ENCODE peak calls at places on chromosome 21, in seven cellular contexts. One of them, this sample, is unnamed.

GRCh38 chr21:46062471-46063211 is 35.3 kb upstream of the COL6A2 start:
- DNase-seq in CD8-positive, alpha-beta memory T cell: no peak
- DNase-seq in iPS-NIHi11: no peak
- DNase-seq in Ammon's horn: no peak
- DNase-seq in stimulated activated CD4-positive, alpha-beta T cell treated with anti-CD3 and anti-CD28 coated beads, Interleukin-12 subunit alpha, Interleukin-12 subunit beta, amount 100 ng/mL, for 4 hours: no peak
- DNase-seq in HT-29: no peak
- DNase-seq in HTR-8/SVneo: no peak
- DNase-seq in this sample: no peak

GRCh38 chr21:46056450-46056903 is 41.4 kb upstream of the COL6A2 start:
- DNase-seq in Ammon's horn: no peak
- DNase-seq in HTR-8/SVneo: no peak
- DNase-seq in CD8-positive, alpha-beta memory T cell: no peak
- DNase-seq in iPS-NIHi11: no peak
- DNase-seq in HT-29: no peak
- DNase-seq in stimulated activated CD4-positive, alpha-beta T cell treated with anti-CD3 and anti-CD28 coated beads, Interleukin-12 subunit alpha, Interleukin-12 subunit beta, amount 100 ng/mL, for 4 hours: no peak
- DNase-seq in this sample: no peak

GRCh38 chr21:28118570-28118969 is 874.1 kb downstream of the LTN1 start:
- DNase-seq in stimulated activated CD4-positive, alpha-beta T cell treated with anti-CD3 and anti-CD28 coated beads, Interleukin-12 subunit alpha, Interleukin-12 subunit beta, amount 100 ng/mL, for 4 hours: no peak
- DNase-seq in Ammon's horn: no peak
- DNase-seq in iPS-NIHi11: no peak
- DNase-seq in HT-29: no peak
- DNase-seq in HTR-8/SVneo: no peak
- DNase-seq in CD8-positive, alpha-beta memory T cell: no peak
- DNase-seq in this sample: no peak

GRCh38 chr21:16037386-16037785 is 307.6 kb downstream of the USP25 start:
- DNase-seq in HT-29: no peak
- DNase-seq in HTR-8/SVneo: no peak
- DNase-seq in stimulated activated CD4-positive, alpha-beta T cell treated with anti-CD3 and anti-CD28 coated beads, Interleukin-12 subunit alpha, Interleukin-12 subunit beta, amount 100 ng/mL, for 4 hours: no peak
- DNase-seq in Ammon's horn: no peak
- DNase-seq in CD8-positive, alpha-beta memory T cell: no peak
- DNase-seq in iPS-NIHi11: no peak
- DNase-seq in this sample: no peak

GRCh38 chr21:32457360-32457840 is 44.9 kb downstream of the EVA1C start:
- DNase-seq in stimulated activated CD4-positive, alpha-beta T cell treated with anti-CD3 and anti-CD28 coated beads, Interleukin-12 subunit alpha, Interleukin-12 subunit beta, amount 100 ng/mL, for 4 hours: no peak
- DNase-seq in HTR-8/SVneo: no peak
- DNase-seq in HT-29: peak
- DNase-seq in iPS-NIHi11: no peak
- DNase-seq in Ammon's horn: peak
- DNase-seq in CD8-positive, alpha-beta memory T cell: no peak
- DNase-seq in this sample: peak

GRCh38 chr21:34536820-34537219 is 24.8 kb upstream of the KCNE1 start:
- DNase-seq in CD8-positive, alpha-beta memory T cell: no peak
- DNase-seq in HT-29: no peak
- DNase-seq in iPS-NIHi11: no peak
- DNase-seq in stimulated activated CD4-positive, alpha-beta T cell treated with anti-CD3 and anti-CD28 coated beads, Interleukin-12 subunit alpha, Interleukin-12 subunit beta, amount 100 ng/mL, for 4 hours: no peak
- DNase-seq in HTR-8/SVneo: no peak
- DNase-seq in Ammon's horn: no peak
- DNase-seq in this sample: no peak

GRCh38 chr21:16193758-16194606 is 464.2 kb downstream of the USP25 start:
- DNase-seq in HT-29: no peak
- DNase-seq in Ammon's horn: peak
- DNase-seq in HTR-8/SVneo: peak
- DNase-seq in stimulated activated CD4-positive, alpha-beta T cell treated with anti-CD3 and anti-CD28 coated beads, Interleukin-12 subunit alpha, Interleukin-12 subunit beta, amount 100 ng/mL, for 4 hours: no peak
- DNase-seq in CD8-positive, alpha-beta memory T cell: no peak
- DNase-seq in iPS-NIHi11: peak
- DNase-seq in this sample: peak

GRCh38 chr21:45981641-45982255 is at the start of gene COL6A1:
- DNase-seq in HT-29: no peak
- DNase-seq in stimulated activated CD4-positive, alpha-beta T cell treated with anti-CD3 and anti-CD28 coated beads, Interleukin-12 subunit alpha, Interleukin-12 subunit beta, amount 100 ng/mL, for 4 hours: no peak
- DNase-seq in HTR-8/SVneo: peak
- DNase-seq in iPS-NIHi11: peak
- DNase-seq in CD8-positive, alpha-beta memory T cell: no peak
- DNase-seq in Ammon's horn: peak
- DNase-seq in this sample: peak

GRCh38 chr21:35024071-35024420 is 25.1 kb downstream of the RUNX1 start:
- DNase-seq in CD8-positive, alpha-beta memory T cell: no peak
- DNase-seq in HT-29: no peak
- DNase-seq in stimulated activated CD4-positive, alpha-beta T cell treated with anti-CD3 and anti-CD28 coated beads, Interleukin-12 subunit alpha, Interleukin-12 subunit beta, amount 100 ng/mL, for 4 hours: no peak
- DNase-seq in Ammon's horn: no peak
- DNase-seq in iPS-NIHi11: no peak
- DNase-seq in HTR-8/SVneo: no peak
- DNase-seq in this sample: no peak

GRCh38 chr21:38990424-38990794 is 184.7 kb downstream of the ETS2 start:
- DNase-seq in CD8-positive, alpha-beta memory T cell: no peak
- DNase-seq in HT-29: no peak
- DNase-seq in iPS-NIHi11: no peak
- DNase-seq in stimulated activated CD4-positive, alpha-beta T cell treated with anti-CD3 and anti-CD28 coated beads, Interleukin-12 subunit alpha, Interleukin-12 subunit beta, amount 100 ng/mL, for 4 hours: no peak
- DNase-seq in HTR-8/SVneo: no peak
- DNase-seq in Ammon's horn: no peak
- DNase-seq in this sample: no peak

GRCh38 chr21:45979651-45980050 is 1.9 kb upstream of the COL6A1 start:
- DNase-seq in Ammon's horn: no peak
- DNase-seq in CD8-positive, alpha-beta memory T cell: no peak
- DNase-seq in stimulated activated CD4-positive, alpha-beta T cell treated with anti-CD3 and anti-CD28 coated beads, Interleukin-12 subunit alpha, Interleukin-12 subunit beta, amount 100 ng/mL, for 4 hours: no peak
- DNase-seq in iPS-NIHi11: no peak
- DNase-seq in HTR-8/SVneo: no peak
- DNase-seq in HT-29: no peak
- DNase-seq in this sample: no peak

GRCh38 chr21:26007911-26008579 is 162.5 kb downstream of the APP start:
- DNase-seq in HTR-8/SVneo: no peak
- DNase-seq in Ammon's horn: peak
- DNase-seq in CD8-positive, alpha-beta memory T cell: no peak
- DNase-seq in HT-29: no peak
- DNase-seq in stimulated activated CD4-positive, alpha-beta T cell treated with anti-CD3 and anti-CD28 coated beads, Interleukin-12 subunit alpha, Interleukin-12 subunit beta, amount 100 ng/mL, for 4 hours: no peak
- DNase-seq in iPS-NIHi11: no peak
- DNase-seq in this sample: peak

GRCh38 chr21:46540087-46540710 is 64.7 kb downstream of the S100B start:
- DNase-seq in HT-29: no peak
- DNase-seq in stimulated activated CD4-positive, alpha-beta T cell treated with anti-CD3 and anti-CD28 coated beads, Interleukin-12 subunit alpha, Interleukin-12 subunit beta, amount 100 ng/mL, for 4 hours: no peak
- DNase-seq in Ammon's horn: no peak
- DNase-seq in CD8-positive, alpha-beta memory T cell: no peak
- DNase-seq in iPS-NIHi11: no peak
- DNase-seq in HTR-8/SVneo: no peak
- DNase-seq in this sample: no peak

GRCh38 chr21:42834730-42835191 is 44.6 kb downstream of the WDR4 start:
- DNase-seq in HTR-8/SVneo: no peak
- DNase-seq in HT-29: no peak
- DNase-seq in iPS-NIHi11: no peak
- DNase-seq in CD8-positive, alpha-beta memory T cell: no peak
- DNase-seq in Ammon's horn: no peak
- DNase-seq in stimulated activated CD4-positive, alpha-beta T cell treated with anti-CD3 and anti-CD28 coated beads, Interleukin-12 subunit alpha, Interleukin-12 subunit beta, amount 100 ng/mL, for 4 hours: no peak
- DNase-seq in this sample: no peak

GRCh38 chr21:14121719-14122118 is 89.0 kb downstream of the LIPI start:
- DNase-seq in HT-29: no peak
- DNase-seq in CD8-positive, alpha-beta memory T cell: no peak
- DNase-seq in HTR-8/SVneo: no peak
- DNase-seq in stimulated activated CD4-positive, alpha-beta T cell treated with anti-CD3 and anti-CD28 coated beads, Interleukin-12 subunit alpha, Interleukin-12 subunit beta, amount 100 ng/mL, for 4 hours: no peak
- DNase-seq in Ammon's horn: no peak
- DNase-seq in iPS-NIHi11: no peak
- DNase-seq in this sample: no peak